ENCODE peak calls at places on chromosomes 1 and 21, in four cellular contexts. F, K, D and T are unnamed samples.

GRCh38 chr21:16116067-16116466 is 386.3 kb downstream of the USP25 start:
- DNase-seq in F (no peak), D (no peak), K (no peak), T (no peak)

GRCh38 chr1:90925928-90926869 is 95.6 kb downstream of the ZNF644 start:
- DNase-seq in D (peak), K (peak), F (no peak), T (peak)

GRCh38 chr1:102879439-102879993 is 228.8 kb downstream of the COL11A1 start:
- DNase-seq in D (no peak), K (no peak), F (no peak), T (no peak)

GRCh38 chr21:46152939-46153258 is 2.5 kb downstream of the FTCD start:
- DNase-seq in D (no peak), K (no peak), F (peak), T (no peak)

GRCh38 chr1:228900099-228900965 is 165.1 kb downstream of the RHOU start:
- DNase-seq in K (no peak), F (no peak), D (no peak), T (no peak)

GRCh38 chr1:24999906-25000305 is 69.8 kb upstream of the RUNX3 start:
- DNase-seq in F (no peak), K (no peak), D (peak), T (no peak)

GRCh38 chr1:103525114-103525606 is 339 bp upstream of the RNPC3 start:
- DNase-seq in F (no peak), K (peak), D (peak), T (no peak)

GRCh38 chr1:98051065-98051675 is 130.3 kb upstream of the DPYD start:
- DNase-seq in F (no peak), D (peak), K (peak), T (peak)

GRCh38 chr1:151905070-151905442 is 4.3 kb downstream of the THEM4 start:
- DNase-seq in D (peak), K (no peak), F (no peak), T (no peak)

GRCh38 chr1:100597069-100597741 is 59.3 kb downstream of the GPR88 start:
- DNase-seq in K (no peak), D (peak), F (no peak), T (no peak)

GRCh38 chr1:77068013-77068412 is 151.2 kb downstream of the PIGK start:
- DNase-seq in D (no peak), K (peak), F (no peak), T (no peak)

GRCh38 chr1:61198554-61198953 is 116.2 kb downstream of the NFIA start:
- DNase-seq in F (no peak), K (no peak), D (no peak), T (no peak)

GRCh38 chr1:98019747-98020146 is 98.9 kb upstream of the DPYD start:
- DNase-seq in F (no peak), D (no peak), K (no peak), T (no peak)

GRCh38 chr1:212520299-212520698 is 87.6 kb downstream of the NENF start:
- DNase-seq in K (no peak), D (no peak), F (no peak), T (no peak)

DNA sequence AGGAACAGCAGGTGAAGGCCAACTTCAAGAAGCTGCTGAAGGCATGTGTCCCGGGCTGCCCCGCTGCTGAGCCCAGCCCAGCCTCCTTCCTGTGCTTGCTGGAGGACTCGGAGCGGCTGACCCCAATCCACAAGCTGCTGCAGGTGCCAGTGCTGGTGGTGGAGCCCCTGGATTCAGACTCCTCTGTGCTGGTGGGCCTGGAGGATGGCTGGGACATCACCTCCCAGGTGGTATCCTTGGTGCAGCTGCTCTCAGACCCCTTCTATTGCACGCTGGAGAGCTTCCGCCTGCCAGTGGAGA is 20.1 kb upstream of the NPPB start:
- DNase-seq in K (no peak), D (no peak), F (no peak), T (no peak)
- TF ChIP-seq CTCF in K (no peak), D (no peak), F (no peak), T (no peak)

GRCh38 chr1:207402744-207403143 is 51.4 kb upstream of the CR2 start:
- DNase-seq in K (no peak), F (no peak), D (no peak), T (no peak)

GRCh38 chr1:207404849-207405525 is 49.1 kb upstream of the CR2 start:
- DNase-seq in D (peak), F (no peak), K (peak), T (peak)

GRCh38 chr1:207397525-207397926 is 56.6 kb upstream of the CR2 start:
- DNase-seq in K (peak), F (no peak), D (no peak), T (no peak)

GRCh38 chr1:207398986-207399385 is 55.1 kb upstream of the CR2 start:
- DNase-seq in F (no peak), K (no peak), D (no peak), T (no peak)

DNA sequence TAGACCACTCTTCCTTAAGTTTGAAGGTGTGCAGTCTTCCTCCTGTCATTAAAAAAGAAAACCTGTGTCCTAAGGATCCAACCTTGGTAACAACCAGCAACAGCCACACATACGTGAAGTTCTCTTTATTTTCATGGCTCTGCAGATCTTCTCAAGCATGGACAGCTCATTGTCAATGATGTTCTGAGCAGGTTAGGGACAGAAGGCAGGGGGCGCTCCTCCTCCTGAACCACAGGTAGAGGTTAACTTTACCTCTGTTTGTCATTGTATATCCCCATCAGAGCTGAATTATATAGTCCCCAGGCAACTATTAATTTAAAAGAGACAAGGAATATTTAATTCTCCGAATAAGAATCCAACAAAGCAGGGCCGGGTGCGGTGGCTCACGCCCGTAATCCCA is 52.5 kb upstream of the CR2 start:
- DNase-seq in F (no peak), D (no peak), K (peak), T (no peak)
- TF ChIP-seq CTCF in F (no peak), D (no peak), K (peak), T (no peak)

DNA sequence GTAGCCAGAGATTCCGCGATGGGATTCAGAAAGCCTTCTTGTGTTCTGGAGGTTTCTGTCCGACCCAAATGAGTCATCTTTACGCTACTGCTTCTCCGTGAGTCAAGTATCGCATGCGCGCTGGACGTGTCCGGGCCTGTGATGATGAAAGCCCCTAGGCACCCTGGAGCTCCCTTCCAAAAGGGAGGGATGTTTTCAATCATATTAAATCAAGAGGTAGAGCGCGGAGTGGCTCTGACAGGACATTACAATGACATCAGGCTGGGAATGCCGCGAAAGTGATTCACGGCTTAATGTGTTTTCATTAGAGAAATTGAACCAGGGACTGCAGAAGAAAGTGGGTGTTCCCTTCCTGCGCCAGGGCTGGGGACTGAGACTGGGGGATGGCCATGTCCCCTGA is 48.5 kb downstream of the AJAP1 start:
- DNase-seq in K (no peak), F (no peak), D (no peak), T (no peak)
- TF ChIP-seq CTCF in K (no peak), F (no peak), D (no peak), T (no peak)

GRCh38 chr1:210250998-210251679 is 18.5 kb downstream of the SERTAD4 start:
- DNase-seq in F (no peak), K (peak), D (peak), T (peak)
- TF ChIP-seq CTCF in F (no peak), K (no peak), D (no peak), T (no peak)

DNA sequence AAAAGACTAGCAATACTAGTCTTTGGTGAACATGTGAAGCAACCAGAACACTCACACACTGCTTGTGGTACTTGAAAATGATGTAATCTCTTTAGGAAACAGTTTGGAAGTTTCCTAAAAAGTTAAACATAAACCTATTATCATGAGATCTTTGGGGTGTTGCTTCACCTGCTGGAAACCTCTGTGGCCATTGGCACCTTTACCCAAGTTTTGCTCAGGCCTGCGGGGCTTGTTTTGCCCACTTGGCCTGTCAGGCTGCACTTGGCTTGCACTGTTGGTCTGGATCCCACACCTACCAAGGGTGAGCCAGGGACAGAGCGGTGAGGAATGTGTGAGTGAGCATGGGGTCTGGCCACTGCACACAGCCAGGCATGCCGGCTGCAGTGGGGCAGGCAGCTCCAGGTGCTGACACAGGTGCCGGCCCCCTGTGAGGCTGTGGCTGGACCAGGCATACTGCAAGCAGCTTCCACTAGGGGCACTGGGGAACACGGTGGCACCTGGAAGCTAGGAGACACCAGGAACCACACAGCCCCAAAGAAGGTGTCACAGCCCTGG is 14.4 kb upstream of the FNBP1L start:
- DNase-seq in F (no peak), D (no peak), K (peak), T (peak)
- TF ChIP-seq CTCF in F (no peak), D (no peak), K (peak), T (peak)

GRCh38 chr1:160605792-160606520 is 26.7 kb upstream of the CD84 start:
- DNase-seq in K (no peak), F (no peak), D (no peak), T (no peak)

GRCh38 chr1:160608514-160608913 is 29.2 kb upstream of the CD84 start:
- DNase-seq in D (no peak), K (no peak), F (no peak), T (no peak)

GRCh38 chr1:160606611-160607010 is 27.3 kb upstream of the CD84 start:
- DNase-seq in K (no peak), F (no peak), D (no peak), T (no peak)

GRCh38 chr1:160608057-160608456 is 28.8 kb upstream of the CD84 start:
- DNase-seq in F (no peak), D (no peak), K (no peak), T (no peak)

DNA sequence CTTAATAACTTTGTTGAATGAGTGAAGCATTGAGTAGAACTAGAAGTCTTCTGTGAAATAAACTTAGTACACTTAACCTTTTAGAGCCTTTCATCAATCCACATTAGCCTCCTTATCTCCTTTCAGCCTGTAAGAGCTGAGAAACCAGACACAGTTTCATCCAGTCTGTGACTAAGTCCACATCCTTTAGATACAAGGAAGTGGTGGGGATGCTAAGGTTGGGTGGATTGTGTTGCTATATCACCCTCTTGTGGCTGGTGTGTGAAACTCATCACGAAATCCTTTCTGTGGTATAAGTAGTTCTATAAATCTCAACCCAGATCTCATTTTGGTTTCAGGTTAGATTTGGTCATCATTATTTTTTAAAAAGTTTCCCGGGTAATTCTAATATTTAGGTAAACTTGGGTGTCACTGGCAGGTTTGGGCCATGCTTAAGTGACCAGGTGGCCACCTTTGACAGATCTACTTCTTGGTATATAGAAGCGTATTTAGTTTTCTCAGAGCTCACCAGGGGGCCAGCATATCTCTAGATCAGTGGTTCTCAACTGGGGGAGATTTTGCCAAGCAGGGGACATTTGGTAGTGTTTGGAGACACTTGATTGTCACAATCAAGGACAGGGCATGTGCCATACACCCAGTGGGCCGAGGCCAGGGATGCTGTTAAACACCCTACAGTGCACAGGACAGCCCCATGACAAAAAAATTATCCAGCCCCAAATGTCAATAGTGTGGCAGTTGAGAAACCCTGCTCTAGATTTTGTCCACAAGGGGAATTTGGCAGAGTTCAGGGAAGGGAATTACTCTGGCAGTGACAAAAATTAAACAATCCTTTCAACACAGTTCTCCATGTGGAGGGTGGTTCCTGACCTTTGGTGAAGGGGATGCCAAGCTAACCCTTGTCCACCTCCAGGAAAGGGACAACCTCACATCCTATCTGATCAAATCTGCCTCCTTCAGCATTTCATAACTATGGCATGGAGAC is 28.0 kb upstream of the CD84 start:
- DNase-seq in K (peak), F (no peak), D (peak), T (peak)
- TF ChIP-seq CTCF in K (peak), F (no peak), D (peak), T (peak)

GRCh38 chr1:45677751-45678245 is 8.5 kb downstream of the GPBP1L1 start:
- DNase-seq in F (no peak), K (no peak), D (no peak), T (no peak)
- TF ChIP-seq CTCF in F (no peak), K (no peak), D (no peak), T (no peak)

GRCh38 chr1:230798187-230798484 is 50.9 kb downstream of the CAPN9 start:
- DNase-seq in K (no peak), F (no peak), D (no peak), T (no peak)
- TF ChIP-seq CTCF in K (no peak), F (peak), D (no peak), T (no peak)

GRCh38 chr21:44444286-44444931 is 10.9 kb upstream of the LRRC3 start:
- DNase-seq in F (no peak), K (peak), D (peak), T (peak)
- TF ChIP-seq CTCF in F (no peak), K (peak), D (no peak), T (peak)